ENCODE peak calls at places on chromosome 12, in eight cellular contexts. W is HEK293T; I is germinal center; M is midbrain; B is T-helper 22 cell; U is Karpas-422; X is ovary; Z is activated naive CD4-positive, alpha-beta T cell treated with anti-CD3 and anti-CD28 coated beads for 36 hours. Q is an unnamed sample.

GRCh38 chr12:89919241-89919906 is 210.7 kb upstream of the ATP2B1 start:
- DNase-seq in I (no peak), U (no peak), W (no peak), B (no peak), X (no peak), M (no peak), Z (no peak), Q (no peak)

GRCh38 chr12:2752676-2753371 is 41.9 kb upstream of the FKBP4 start:
- DNase-seq in Z (peak), U (peak), X (peak), M (peak), I (peak), W (peak), B (peak), Q (no peak)

GRCh38 chr12:117521327-117521726 is 159.9 kb upstream of the NOS1 start:
- DNase-seq in M (no peak), I (no peak), X (no peak), U (no peak), B (no peak), W (no peak), Z (no peak), Q (no peak)

GRCh38 chr12:67798763-67799162 is 150.2 kb downstream of the DYRK2 start:
- DNase-seq in B (no peak), W (no peak), U (no peak), X (no peak), I (no peak), M (no peak), Z (no peak), Q (no peak)

GRCh38 chr12:124764870-124765570 is 98.6 kb downstream of the SCARB1 start:
- DNase-seq in Z (no peak), I (no peak), X (no peak), B (no peak), M (no peak), W (no peak), U (no peak), Q (no peak)

GRCh38 chr12:30696486-30696885 is 817 bp upstream of the IPO8 start:
- DNase-seq in W (no peak), Z (no peak), M (no peak), B (no peak), U (no peak), X (peak), I (no peak), Q (no peak)

GRCh38 chr12:125734137-125734536 is 668.9 kb downstream of the AACS start:
- DNase-seq in M (no peak), U (peak), X (no peak), W (no peak), B (no peak), I (no peak), Z (no peak), Q (no peak)

GRCh38 chr12:76033116-76034001 is 1.8 kb upstream of the PHLDA1 start:
- DNase-seq in M (no peak), U (no peak), I (no peak), X (no peak), W (no peak), B (no peak), Z (no peak), Q (no peak)

GRCh38 chr12:66405395-66405794 is 103.1 kb downstream of the HELB start:
- DNase-seq in B (no peak), I (no peak), X (no peak), Z (no peak), U (no peak), W (no peak), M (no peak), Q (no peak)

GRCh38 chr12:118685983-118686607 is 295.2 kb upstream of the SRRM4 start:
- DNase-seq in U (no peak), M (no peak), X (no peak), I (no peak), B (no peak), W (peak), Z (no peak), Q (peak)

GRCh38 chr12:115320967-115321366 is 637.0 kb upstream of the TBX3 start:
- DNase-seq in Z (no peak), M (no peak), X (no peak), U (no peak), I (no peak), W (no peak), B (no peak), Q (no peak)

GRCh38 chr12:111942557-111942956 is 70.4 kb downstream of the TMEM116 start:
- DNase-seq in Z (no peak), X (no peak), U (no peak), W (no peak), I (no peak), M (no peak), B (no peak), Q (no peak)

GRCh38 chr12:4812621-4813327 is 92.6 kb downstream of the GALNT8 start:
- DNase-seq in I (no peak), W (no peak), X (no peak), U (no peak), M (no peak), Z (no peak), B (no peak), Q (no peak)

GRCh38 chr12:51642286-51642685 is 51.3 kb downstream of the SCN8A start:
- DNase-seq in X (no peak), W (no peak), I (no peak), U (no peak), B (no peak), M (no peak), Z (no peak), Q (no peak)

GRCh38 chr12:49482095-49483051 is 56.5 kb upstream of the KCNH3 start:
- DNase-seq in W (no peak), X (no peak), U (no peak), M (no peak), I (no peak), Z (no peak), B (no peak), Q (peak)

GRCh38 chr12:77584860-77585259 is 245.8 kb upstream of the NAV3 start:
- DNase-seq in W (no peak), I (no peak), Z (no peak), M (no peak), B (no peak), U (no peak), X (no peak), Q (no peak)

GRCh38 chr12:108021129-108021528 is 108.0 kb upstream of the WSCD2 start:
- DNase-seq in U (no peak), B (no peak), X (no peak), W (no peak), Z (no peak), I (no peak), M (no peak), Q (no peak)

GRCh38 chr12:52175411-52176350 is 16.1 kb downstream of the KRT80 start:
- DNase-seq in B (no peak), I (no peak), W (peak), U (peak), M (no peak), X (no peak), Z (no peak), Q (peak)

GRCh38 chr12:32549675-32550079 is 129.4 kb upstream of the DNM1L start:
- DNase-seq in Z (no peak), X (peak), W (no peak), I (no peak), M (peak), U (no peak), B (no peak), Q (no peak)

GRCh38 chr12:93824514-93825500 is 147.6 kb downstream of the CRADD start:
- DNase-seq in B (no peak), X (no peak), U (no peak), I (no peak), Z (no peak), M (no peak), W (peak), Q (no peak)

GRCh38 chr12:115691123-115691522 is 586.4 kb downstream of the MED13L start:
- DNase-seq in W (no peak), M (no peak), Z (no peak), U (no peak), B (no peak), X (no peak), I (no peak), Q (peak)

GRCh38 chr12:54196396-54196795 is 7.6 kb upstream of the SMUG1 start:
- DNase-seq in Z (no peak), B (no peak), X (no peak), U (peak), M (no peak), I (no peak), W (no peak), Q (no peak)

GRCh38 chr12:93762059-93762719 is 85.0 kb downstream of the CRADD start:
- DNase-seq in I (no peak), B (no peak), M (no peak), X (no peak), Z (no peak), U (no peak), W (no peak), Q (no peak)

GRCh38 chr12:31440586-31440985 is 114.6 kb upstream of the SINHCAF start:
- DNase-seq in Z (no peak), M (no peak), W (no peak), B (no peak), X (no peak), I (no peak), U (peak), Q (no peak)

GRCh38 chr12:57118711-57119271 is 7.6 kb upstream of the STAT6 start:
- DNase-seq in I (no peak), W (no peak), B (no peak), U (peak), X (no peak), M (no peak), Z (peak), Q (no peak)

GRCh38 chr12:122452701-122453285 is 30.3 kb upstream of the CLIP1 start:
- DNase-seq in X (no peak), U (no peak), Z (peak), I (no peak), W (no peak), M (no peak), B (no peak), Q (no peak)

GRCh38 chr12:92765871-92766270 is 63.1 kb downstream of the PLEKHG7 start:
- DNase-seq in U (no peak), X (no peak), I (no peak), W (no peak), M (no peak), B (no peak), Z (no peak), Q (no peak)

Q was measured in DMS153.